ENCODE peak calls at places on chromosomes 13 and 19, in five cellular contexts. F, S, T, L and K are unnamed samples.
A peak's percentile ranks its signal among the peaks of the same experiment; 100 is the strongest.

GRCh38 chr19:22617614-22618325 is 16.4 kb upstream of the ZNF492 start:
- DNase-seq in T (no peak), L (no peak), S (no peak), F (no peak), K (no peak)

GRCh38 chr19:1000095-1000494 is at the start of gene GRIN3B:
- DNase-seq in S (peak; percentile 47), L (no peak), T (peak; percentile 77), F (peak; percentile 65), K (peak; percentile 57)

GRCh38 chr13:103903790-103904189 is 837.6 kb upstream of the SLC10A2 start:
- DNase-seq in T (no peak), S (no peak), L (no peak), F (no peak), K (no peak)

GRCh38 chr19:14786421-14786851 is 8.1 kb upstream of the ADGRE2 start:
- DNase-seq in S (peak; percentile 58), L (no peak), T (peak; percentile 41), F (no peak), K (no peak)

GRCh38 chr19:49514151-49514550 is 1.7 kb downstream of the FCGRT start:
- DNase-seq in F (no peak), T (no peak), L (no peak), S (no peak), K (no peak)

GRCh38 chr13:29948246-29948645 is 97.8 kb upstream of the UBL3 start:
- DNase-seq in T (peak; percentile 34), F (no peak), L (no peak), S (no peak), K (no peak)

GRCh38 chr13:94667190-94667589 is 45.2 kb downstream of the SOX21 start:
- DNase-seq in F (no peak), S (no peak), L (no peak), T (no peak), K (no peak)

GRCh38 chr13:109408596-109409382 is 377.6 kb downstream of the IRS2 start:
- DNase-seq in T (no peak), S (no peak), L (no peak), F (no peak), K (no peak)

GRCh38 chr19:29785955-29786589 is 25.7 kb upstream of the CCNE1 start:
- DNase-seq in T (no peak), L (no peak), S (no peak), F (no peak), K (no peak)

GRCh38 chr13:81639984-81640582 is 1299.2 kb upstream of the SPRY2 start:
- DNase-seq in L (no peak), F (no peak), T (no peak), S (no peak), K (no peak)

GRCh38 chr19:14337510-14337909 is 43.7 kb upstream of the ADGRE5 start:
- DNase-seq in T (peak; percentile 46), L (no peak), S (no peak), F (peak; percentile 78), K (peak; percentile 30)

GRCh38 chr19:947707-948533 is 22.1 kb downstream of the ARID3A start:
- DNase-seq in S (no peak), L (no peak), F (peak; percentile 53), T (no peak), K (no peak)

GRCh38 chr13:20525144-20525600 is 485 bp downstream of the CRYL1 start:
- DNase-seq in L (no peak), F (peak; percentile 61), T (peak; percentile 44), S (no peak), K (no peak)

GRCh38 chr13:50080856-50081105 is 65.5 kb downstream of the KCNRG start:
- DNase-seq in S (no peak), F (no peak), L (no peak), T (peak; percentile 70), K (peak; percentile 59)

GRCh38 chr19:19532806-19533701 is 4.3 kb downstream of the YJEFN3 start:
- DNase-seq in F (no peak), L (no peak), T (no peak), S (no peak), K (no peak)

GRCh38 chr19:39031368-39032163 is 783 bp downstream of the FBXO27 start:
- DNase-seq in T (peak; percentile 73), F (peak; percentile 94), S (peak; percentile 91), L (peak; percentile 100), K (peak; percentile 65)

GRCh38 chr13:45781553-45782326 is 69.8 kb downstream of the SIAH3 start:
- DNase-seq in F (peak; percentile 44), L (no peak), T (peak; percentile 5), S (no peak), K (no peak)

GRCh38 chr19:33394723-33395560 is 21.4 kb downstream of the CEBPG start:
- DNase-seq in S (no peak), F (no peak), T (peak; percentile 37), L (no peak), K (no peak)

GRCh38 chr13:48939728-48940127 is 36.0 kb upstream of the FNDC3A start:
- DNase-seq in F (no peak), S (no peak), L (no peak), T (no peak), K (no peak)

GRCh38 chr13:48944221-48944620 is 31.5 kb upstream of the FNDC3A start:
- DNase-seq in L (no peak), F (no peak), T (peak; percentile 14), S (no peak), K (no peak)

GRCh38 chr13:48938308-48938943 is 37.3 kb upstream of the FNDC3A start:
- DNase-seq in S (no peak), T (no peak), L (no peak), F (no peak), K (no peak)

GRCh38 chr13:48945626-48946025 is 30.1 kb upstream of the FNDC3A start:
- DNase-seq in L (no peak), T (no peak), S (no peak), F (no peak), K (no peak)

DNA sequence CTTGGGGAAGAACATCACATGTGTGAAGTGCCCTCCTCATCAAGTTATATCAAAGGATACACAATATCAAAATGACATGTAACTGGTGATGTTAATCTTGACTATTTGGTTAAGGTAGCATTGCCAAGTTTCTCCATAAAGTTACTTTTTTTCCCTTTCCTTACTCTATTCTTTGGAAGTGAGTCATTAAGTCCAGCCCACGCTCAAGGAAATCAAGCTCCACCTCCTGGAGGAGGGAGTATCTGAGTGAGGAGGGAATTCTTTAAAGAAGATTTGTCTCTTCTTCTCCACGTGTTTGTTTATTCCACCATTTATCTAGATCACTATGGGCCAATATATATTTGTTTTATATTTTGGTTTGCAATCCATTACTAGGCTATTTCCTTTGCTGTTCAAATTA is 33.6 kb upstream of the FNDC3A start:
- DNase-seq in F (no peak), L (no peak), S (no peak), T (peak; percentile 77), K (no peak)
- H3K4me1 ChIP-seq in F (no peaks in the 10 kb centered on the region), L (no peaks in the 10 kb centered on the region), S (no peaks in the 10 kb centered on the region), T (peaks cover 4% of the 10 kb centered on the region), K (peaks cover 11% of the 10 kb centered on the region)

DNA sequence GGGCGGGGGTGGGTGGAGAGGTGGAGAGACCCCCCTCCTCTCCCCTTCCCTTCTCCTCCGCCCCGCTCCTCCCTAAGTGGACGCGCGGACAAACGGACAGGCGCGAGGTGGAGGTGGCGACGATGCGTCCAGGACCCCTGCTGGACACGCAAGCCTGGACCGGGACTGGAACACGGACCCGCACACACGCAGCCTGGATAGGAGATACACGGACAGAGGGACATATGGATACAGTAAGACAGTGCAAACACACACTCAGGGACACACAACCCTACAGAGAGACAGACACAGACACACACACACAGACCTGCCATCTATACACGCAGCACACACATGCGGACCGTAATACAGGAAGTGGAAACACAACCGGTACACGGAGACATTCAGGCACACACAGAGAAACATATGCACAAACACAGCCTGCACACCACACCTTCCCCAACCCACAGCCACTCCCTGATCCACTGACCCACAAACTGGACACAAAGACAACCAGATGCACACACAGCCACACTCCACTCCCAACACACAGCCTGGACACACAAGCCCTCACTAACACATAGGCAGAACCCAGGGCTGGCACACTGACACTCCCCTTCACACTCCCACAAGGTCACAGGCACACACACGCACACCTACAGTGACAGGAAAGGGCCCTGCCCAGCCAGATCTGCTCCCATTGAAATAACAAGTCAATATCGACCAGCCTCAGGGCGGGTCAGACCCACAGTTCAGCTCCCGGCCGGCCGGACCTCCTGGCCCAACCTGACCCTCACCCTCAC is 696 bp upstream of the ERFL start:
- DNase-seq in L (no peak), T (no peak), S (no peak), F (peak; percentile 47), K (no peak)
- H3K27me3 ChIP-seq in L (peaks cover 3% of the 10 kb centered on the region), T (peaks cover 85% of the 10 kb centered on the region), S (peaks cover 93% of the 10 kb centered on the region), F (peaks cover 18% of the 10 kb centered on the region), K (no peaks in the 10 kb centered on the region)

GRCh38 chr13:83882626-83882959 is 319 bp upstream of the SLITRK1 start:
- DNase-seq in T (no peak), F (no peak), L (no peak), S (no peak), K (no peak)

GRCh38 chr13:83880275-83881027 is 1.8 kb downstream of the SLITRK1 start:
- DNase-seq in S (no peak), T (no peak), L (no peak), F (no peak), K (no peak)

GRCh38 chr13:83883061-83883523 is 818 bp upstream of the SLITRK1 start:
- DNase-seq in F (no peak), T (no peak), S (no peak), L (no peak), K (no peak)

GRCh38 chr13:83881031-83881727 is 1.1 kb downstream of the SLITRK1 start:
- DNase-seq in L (no peak), F (no peak), S (no peak), T (no peak), K (no peak)

DNA sequence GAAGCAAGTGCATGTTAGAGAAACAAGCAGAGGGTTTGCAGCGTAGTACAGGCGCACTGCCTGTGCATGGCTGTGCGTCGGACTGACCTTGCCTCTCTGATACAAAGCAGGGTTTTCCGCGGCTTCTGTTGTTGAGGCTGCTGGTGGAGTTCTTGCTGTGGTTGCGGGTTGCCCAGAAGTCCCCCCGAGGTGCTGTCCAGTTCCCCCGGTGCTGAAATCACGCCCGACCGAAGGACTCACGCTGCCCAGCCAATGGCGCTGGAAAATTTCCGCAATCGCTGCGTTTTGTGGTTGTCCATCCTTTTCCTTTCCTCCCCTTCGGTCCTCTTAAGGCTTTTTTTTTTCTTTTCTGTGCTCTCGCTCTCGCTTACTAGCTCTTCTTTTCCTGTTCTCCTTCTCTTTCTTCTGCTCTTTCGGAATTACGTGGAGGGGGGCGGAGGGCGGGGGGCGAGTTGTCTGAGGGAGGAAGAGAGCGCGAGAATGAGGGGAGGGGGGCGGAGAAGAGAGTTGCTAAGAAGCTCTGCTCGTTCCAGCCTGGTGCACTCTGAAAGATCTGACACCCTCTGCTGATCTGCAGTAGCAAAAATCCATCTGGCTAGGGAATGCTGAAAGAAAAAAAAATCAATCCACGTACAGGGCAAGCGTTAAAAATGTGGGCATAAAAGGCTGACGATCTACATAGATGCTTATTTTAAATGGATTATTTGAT is at the start of gene SLITRK1:
- DNase-seq in T (peak; percentile 30), F (no peak), S (peak; percentile 68), L (no peak), K (no peak)
- H3K4me3 ChIP-seq in T (no peak within 1 kb of the TSS), F (no peak within 1 kb of the TSS), S (peak within 1 kb of the TSS; percentile 54), L (peak within 1 kb of the TSS; percentile 40), K (no peak within 1 kb of the TSS)

GRCh38 chr13:32116210-32116609 is 84.6 kb downstream of the FRY start:
- DNase-seq in L (no peak), T (no peak), F (no peak), S (no peak), K (no peak)

GRCh38 chr13:32115069-32115468 is 83.5 kb downstream of the FRY start:
- DNase-seq in S (no peak), F (no peak), T (no peak), L (no peak), K (no peak)

GRCh38 chr13:32113564-32113963 is 82.0 kb downstream of the FRY start:
- DNase-seq in T (no peak), F (no peak), S (no peak), L (no peak), K (no peak)

GRCh38 chr13:32121316-32121715 is 89.7 kb downstream of the FRY start:
- DNase-seq in F (no peak), T (peak; percentile 34), S (no peak), L (no peak), K (no peak)

GRCh38 chr13:32117696-32118095 is 86.1 kb downstream of the FRY start:
- DNase-seq in T (no peak), S (no peak), F (no peak), L (no peak), K (no peak)
- H3K4me1 ChIP-seq in T (no peaks in the 10 kb centered on the region), S (no peaks in the 10 kb centered on the region), F (no peaks in the 10 kb centered on the region), L (no peaks in the 10 kb centered on the region), K (no peaks in the 10 kb centered on the region)